ENCODE peak calls at places on chromosomes 6 and 20, in seven cellular contexts. U is HCT116, R is HepG2, Y is SK-N-SH, M is GM12878, K is K562, J is H1. Z is an unnamed sample.

GRCh38 chr6:154537486-154537885 is 27.0 kb upstream of the CNKSR3 start:
- DNase-seq in U (no peak), R (no peak), Y (no peak), M (no peak), K (no peak), J (no peak), Z (no peak)

GRCh38 chr6:107129370-107129925 is 14.1 kb upstream of the BEND3 start:
- DNase-seq in U (no peak), R (no peak), Y (no peak), M (no peak), K (no peak), J (no peak), Z (no peak)

GRCh38 chr20:50305636-50306477 is 115.2 kb downstream of the CEBPB start:
- DNase-seq in U (no peak), R (peak), Y (peak), M (no peak), K (no peak), J (no peak), Z (peak)

GRCh38 chr6:116764961-116765841 is at the start of gene FAM162B:
- DNase-seq in U (no peak), R (peak), Y (peak), M (no peak), K (no peak), J (peak), Z (no peak)

GRCh38 chr20:825710-826421 is 7.6 kb upstream of the FAM110A start:
- DNase-seq in U (no peak), R (no peak), Y (no peak), M (no peak), K (no peak), J (no peak), Z (no peak)

GRCh38 chr6:14001329-14002012 is 76.7 kb downstream of the RNF182 start:
- DNase-seq in U (peak), R (peak), Y (peak), M (no peak), K (no peak), J (no peak), Z (peak)

GRCh38 chr6:150634641-150635292 is 35.1 kb downstream of the PLEKHG1 start:
- DNase-seq in U (no peak), R (no peak), Y (no peak), M (no peak), K (no peak), J (no peak), Z (no peak)

GRCh38 chr6:37822851-37823682 is 3.5 kb downstream of the ZFAND3 start:
- DNase-seq in U (no peak), R (peak), Y (no peak), M (no peak), K (no peak), J (no peak), Z (no peak)

GRCh38 chr6:26103141-26103769 is 16.0 kb downstream of the HFE start:
- DNase-seq in U (no peak), R (peak), Y (no peak), M (no peak), K (no peak), J (no peak), Z (no peak)

GRCh38 chr6:15244605-15245360 is 1.1 kb upstream of the JARID2 start:
- DNase-seq in U (no peak), R (peak), Y (no peak), M (no peak), K (peak), J (peak), Z (peak)

GRCh38 chr6:155740781-155741399 is 285.3 kb upstream of the NOX3 start:
- DNase-seq in U (no peak), R (no peak), Y (no peak), M (no peak), K (no peak), J (no peak), Z (no peak)

GRCh38 chr20:54107600-54108393 is 37.4 kb upstream of the BCAS1 start:
- DNase-seq in U (no peak), R (peak), Y (no peak), M (no peak), K (no peak), J (no peak), Z (no peak)
- TF ChIP-seq JUND in U (no peak), R (peak), Y (no peak), M (no peak), K (no peak), J (no peak), Z (no peak)

GRCh38 chr6:170232186-170233002 is 58.5 kb downstream of the DLL1 start:
- DNase-seq in U (no peak), R (no peak), Y (no peak), M (no peak), K (no peak), J (no peak), Z (no peak)

GRCh38 chr6:170235726-170236125 is 55.2 kb downstream of the DLL1 start:
- DNase-seq in U (no peak), R (no peak), Y (no peak), M (no peak), K (no peak), J (no peak), Z (no peak)

GRCh38 chr6:170234419-170234818 is 56.5 kb downstream of the DLL1 start:
- DNase-seq in U (no peak), R (no peak), Y (no peak), M (no peak), K (no peak), J (no peak), Z (no peak)

GRCh38 chr6:170231496-170232185 is 59.2 kb downstream of the DLL1 start:
- DNase-seq in U (no peak), R (no peak), Y (no peak), M (no peak), K (no peak), J (no peak), Z (no peak)

GRCh38 chr6:170233304-170234205 is 57.3 kb downstream of the DLL1 start:
- DNase-seq in U (no peak), R (no peak), Y (no peak), M (no peak), K (no peak), J (no peak), Z (no peak)
- TF ChIP-seq JUND in U (no peak), R (no peak), Y (no peak), M (no peak), K (no peak), J (no peak), Z (no peak)

GRCh38 chr6:43724914-43725642 is 37.5 kb upstream of the MRPS18A start:
- DNase-seq in U (peak), R (peak), Y (no peak), M (peak), K (peak), J (no peak), Z (peak)
- TF ChIP-seq JUND in U (no peak), R (peak), Y (no peak), M (no peak), K (peak), J (no peak), Z (no peak)

DNA sequence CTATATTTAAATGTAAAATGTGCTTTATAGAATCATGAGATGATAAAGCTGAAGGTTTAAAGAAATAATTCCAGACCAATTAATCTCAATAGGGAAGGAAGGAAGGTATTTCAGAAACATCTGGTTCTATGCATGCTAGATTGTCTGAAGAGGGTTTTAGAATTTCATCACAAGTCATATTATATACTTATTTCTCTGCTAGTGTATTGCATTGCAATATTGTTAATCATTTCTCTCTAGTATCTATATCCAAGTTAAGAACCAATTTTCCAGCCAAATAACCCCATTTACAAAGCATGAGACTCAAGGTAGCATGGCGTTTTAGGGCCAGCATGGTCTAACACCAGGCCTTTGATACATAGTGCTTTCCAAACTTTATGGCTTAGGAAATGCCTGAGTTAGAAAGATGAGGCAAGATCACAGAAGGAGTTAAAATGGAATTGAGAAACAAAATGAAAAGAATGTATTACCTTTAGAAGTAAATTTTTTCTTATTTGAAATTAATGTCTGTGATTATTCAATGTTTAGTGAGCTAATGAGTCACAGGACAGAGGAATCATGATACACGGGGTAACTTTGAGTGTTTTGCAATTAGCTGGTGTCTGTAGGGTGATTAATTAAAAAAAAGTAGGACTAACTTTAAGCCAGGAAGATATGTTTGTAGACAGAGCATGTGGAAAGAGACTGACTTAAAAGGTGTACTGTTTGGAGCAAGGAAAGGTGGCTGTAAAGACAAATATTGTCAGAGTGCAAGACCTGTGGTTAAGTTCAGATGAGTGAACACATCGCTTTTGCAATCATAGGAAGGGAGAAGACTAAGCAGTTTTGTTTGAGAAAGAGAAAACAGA is 1006.1 kb upstream of the CITED2 start:
- DNase-seq in U (no peak), R (peak), Y (no peak), M (no peak), K (no peak), J (no peak), Z (peak)
- TF ChIP-seq JUND in U (no peak), R (no peak), Y (no peak), M (no peak), K (no peak), J (no peak), Z (no peak)

GRCh38 chr20:36585410-36586125 is 12.2 kb downstream of the TGIF2 start:
- DNase-seq in U (no peak), R (no peak), Y (no peak), M (no peak), K (no peak), J (peak), Z (no peak)
- TF ChIP-seq JUND in U (no peak), R (no peak), Y (no peak), M (no peak), K (no peak), J (peak), Z (no peak)